ENCODE peak calls at places on chromosomes 5 and 9, in ten cellular contexts. One of them, this sample, is unnamed.

GRCh38 chr5:37771731-37772130 is 68.1 kb downstream of the GDNF start:
- DNase-seq in naive thymus-derived CD8-positive, alpha-beta T cell: no peak
- DNase-seq in C1 segment of cervical spinal cord: no peak
- DNase-seq in fibroblast of lung: peak
- DNase-seq in CD8-positive, alpha-beta T cell: no peak
- DNase-seq in HFFc6: peak
- DNase-seq in HT1080: peak
- DNase-seq in NCI-H2029 treated with DMSO at 0.1 percent for 48 hours: no peak
- DNase-seq in lower lobe of right lung: no peak
- DNase-seq in kidney tubule cell: peak
- DNase-seq in this sample: no peak

GRCh38 chr9:131633491-131634031 is 88.2 kb downstream of the PRRT1B start:
- DNase-seq in naive thymus-derived CD8-positive, alpha-beta T cell: no peak
- DNase-seq in C1 segment of cervical spinal cord: no peak
- DNase-seq in fibroblast of lung: peak
- DNase-seq in CD8-positive, alpha-beta T cell: no peak
- DNase-seq in HFFc6: no peak
- DNase-seq in HT1080: no peak
- DNase-seq in NCI-H2029 treated with DMSO at 0.1 percent for 48 hours: no peak
- DNase-seq in lower lobe of right lung: no peak
- DNase-seq in kidney tubule cell: peak
- DNase-seq in this sample: no peak

GRCh38 chr9:136465500-136466154 is 17.2 kb downstream of the SEC16A start:
- DNase-seq in naive thymus-derived CD8-positive, alpha-beta T cell: no peak
- DNase-seq in C1 segment of cervical spinal cord: no peak
- DNase-seq in fibroblast of lung: no peak
- DNase-seq in CD8-positive, alpha-beta T cell: no peak
- DNase-seq in HFFc6: no peak
- DNase-seq in HT1080: no peak
- DNase-seq in NCI-H2029 treated with DMSO at 0.1 percent for 48 hours: no peak
- DNase-seq in lower lobe of right lung: no peak
- DNase-seq in kidney tubule cell: no peak
- DNase-seq in this sample: no peak

GRCh38 chr5:145160679-145161078 is 674.5 kb downstream of the PRELID2 start:
- DNase-seq in naive thymus-derived CD8-positive, alpha-beta T cell: no peak
- DNase-seq in C1 segment of cervical spinal cord: no peak
- DNase-seq in fibroblast of lung: no peak
- DNase-seq in CD8-positive, alpha-beta T cell: no peak
- DNase-seq in HFFc6: no peak
- DNase-seq in HT1080: no peak
- DNase-seq in NCI-H2029 treated with DMSO at 0.1 percent for 48 hours: no peak
- DNase-seq in lower lobe of right lung: no peak
- DNase-seq in kidney tubule cell: no peak
- DNase-seq in this sample: no peak

GRCh38 chr5:124922255-124922975 is 176.0 kb upstream of the ZNF608 start:
- DNase-seq in naive thymus-derived CD8-positive, alpha-beta T cell: no peak
- DNase-seq in C1 segment of cervical spinal cord: no peak
- DNase-seq in fibroblast of lung: no peak
- DNase-seq in CD8-positive, alpha-beta T cell: no peak
- DNase-seq in HFFc6: no peak
- DNase-seq in HT1080: no peak
- DNase-seq in NCI-H2029 treated with DMSO at 0.1 percent for 48 hours: peak
- DNase-seq in lower lobe of right lung: no peak
- DNase-seq in kidney tubule cell: no peak
- DNase-seq in this sample: no peak

GRCh38 chr5:87361536-87362213 is 51.1 kb downstream of the CCNH start:
- DNase-seq in naive thymus-derived CD8-positive, alpha-beta T cell: no peak
- DNase-seq in C1 segment of cervical spinal cord: no peak
- DNase-seq in fibroblast of lung: no peak
- DNase-seq in CD8-positive, alpha-beta T cell: no peak
- DNase-seq in HFFc6: no peak
- DNase-seq in HT1080: no peak
- DNase-seq in NCI-H2029 treated with DMSO at 0.1 percent for 48 hours: no peak
- DNase-seq in lower lobe of right lung: no peak
- DNase-seq in kidney tubule cell: no peak
- DNase-seq in this sample: no peak

GRCh38 chr5:170571331-170571731 is 67.5 kb downstream of the KCNIP1 start:
- DNase-seq in naive thymus-derived CD8-positive, alpha-beta T cell: no peak
- DNase-seq in C1 segment of cervical spinal cord: no peak
- DNase-seq in fibroblast of lung: peak
- DNase-seq in CD8-positive, alpha-beta T cell: no peak
- DNase-seq in HFFc6: peak
- DNase-seq in HT1080: peak
- DNase-seq in NCI-H2029 treated with DMSO at 0.1 percent for 48 hours: no peak
- DNase-seq in lower lobe of right lung: no peak
- DNase-seq in kidney tubule cell: peak
- DNase-seq in this sample: no peak

GRCh38 chr9:26750126-26750525 is 142.5 kb downstream of the CAAP1 start:
- DNase-seq in naive thymus-derived CD8-positive, alpha-beta T cell: no peak
- DNase-seq in C1 segment of cervical spinal cord: no peak
- DNase-seq in fibroblast of lung: no peak
- DNase-seq in CD8-positive, alpha-beta T cell: no peak
- DNase-seq in HFFc6: no peak
- DNase-seq in HT1080: no peak
- DNase-seq in NCI-H2029 treated with DMSO at 0.1 percent for 48 hours: no peak
- DNase-seq in lower lobe of right lung: no peak
- DNase-seq in kidney tubule cell: no peak
- DNase-seq in this sample: no peak

GRCh38 chr5:129460121-129460950 is at the start of gene ADAMTS19:
- DNase-seq in naive thymus-derived CD8-positive, alpha-beta T cell: no peak
- DNase-seq in C1 segment of cervical spinal cord: no peak
- DNase-seq in fibroblast of lung: peak
- DNase-seq in CD8-positive, alpha-beta T cell: no peak
- DNase-seq in HFFc6: no peak
- DNase-seq in HT1080: peak
- DNase-seq in NCI-H2029 treated with DMSO at 0.1 percent for 48 hours: no peak
- DNase-seq in lower lobe of right lung: no peak
- DNase-seq in kidney tubule cell: peak
- DNase-seq in this sample: no peak

GRCh38 chr5:137845472-137845871 is 22.2 kb upstream of the MYOT start:
- DNase-seq in naive thymus-derived CD8-positive, alpha-beta T cell: no peak
- DNase-seq in C1 segment of cervical spinal cord: no peak
- DNase-seq in fibroblast of lung: no peak
- DNase-seq in CD8-positive, alpha-beta T cell: no peak
- DNase-seq in HFFc6: no peak
- DNase-seq in HT1080: no peak
- DNase-seq in NCI-H2029 treated with DMSO at 0.1 percent for 48 hours: no peak
- DNase-seq in lower lobe of right lung: no peak
- DNase-seq in kidney tubule cell: no peak
- DNase-seq in this sample: no peak

GRCh38 chr5:137374110-137374853 is 124.8 kb downstream of the SPOCK1 start:
- DNase-seq in naive thymus-derived CD8-positive, alpha-beta T cell: no peak
- DNase-seq in C1 segment of cervical spinal cord: no peak
- DNase-seq in fibroblast of lung: no peak
- DNase-seq in CD8-positive, alpha-beta T cell: no peak
- DNase-seq in HFFc6: no peak
- DNase-seq in HT1080: no peak
- DNase-seq in NCI-H2029 treated with DMSO at 0.1 percent for 48 hours: peak
- DNase-seq in lower lobe of right lung: no peak
- DNase-seq in kidney tubule cell: no peak
- DNase-seq in this sample: peak

GRCh38 chr5:127936439-127936972 is 147.1 kb upstream of the SLC12A2 start:
- DNase-seq in naive thymus-derived CD8-positive, alpha-beta T cell: peak
- DNase-seq in C1 segment of cervical spinal cord: no peak
- DNase-seq in fibroblast of lung: no peak
- DNase-seq in CD8-positive, alpha-beta T cell: peak
- DNase-seq in HFFc6: no peak
- DNase-seq in HT1080: no peak
- DNase-seq in NCI-H2029 treated with DMSO at 0.1 percent for 48 hours: no peak
- DNase-seq in lower lobe of right lung: no peak
- DNase-seq in kidney tubule cell: no peak
- DNase-seq in this sample: no peak

GRCh38 chr9:115164511-115164974 is 46.6 kb upstream of the TNC start:
- DNase-seq in naive thymus-derived CD8-positive, alpha-beta T cell: no peak
- DNase-seq in C1 segment of cervical spinal cord: no peak
- DNase-seq in fibroblast of lung: peak
- DNase-seq in CD8-positive, alpha-beta T cell: no peak
- DNase-seq in HFFc6: peak
- DNase-seq in HT1080: peak
- DNase-seq in NCI-H2029 treated with DMSO at 0.1 percent for 48 hours: no peak
- DNase-seq in lower lobe of right lung: no peak
- DNase-seq in kidney tubule cell: peak
- DNase-seq in this sample: no peak

GRCh38 chr5:143052967-143053682 is 282.9 kb downstream of the ARHGAP26 start:
- DNase-seq in naive thymus-derived CD8-positive, alpha-beta T cell: no peak
- DNase-seq in C1 segment of cervical spinal cord: no peak
- DNase-seq in fibroblast of lung: no peak
- DNase-seq in CD8-positive, alpha-beta T cell: no peak
- DNase-seq in HFFc6: no peak
- DNase-seq in HT1080: no peak
- DNase-seq in NCI-H2029 treated with DMSO at 0.1 percent for 48 hours: no peak
- DNase-seq in lower lobe of right lung: no peak
- DNase-seq in kidney tubule cell: no peak
- DNase-seq in this sample: peak

This sample was measured in cerebellum.